ENCODE peak calls at places on chromosomes 13 and 19, in four cellular contexts. T is K562, P is WTC11, R is SK-N-SH. L is an unnamed sample.

GRCh38 chr13:111668451-111668850 is 348.0 kb downstream of the TEX29 start:
- DNase-seq in T (no peak), P (no peak), R (no peak), L (no peak)

GRCh38 chr13:21730186-21730880 is 59.5 kb downstream of the FGF9 start:
- DNase-seq in P (no peak), T (no peak), R (no peak), L (no peak)

GRCh38 chr19:35136977-35137702 is 1.5 kb upstream of the FXYD1 start:
- DNase-seq in T (no peak), R (no peak), P (no peak), L (no peak)

GRCh38 chr19:47231215-47232054 is 436 bp upstream of the BBC3 start:
- DNase-seq in P (peak; percentile 86), T (peak; percentile 90), R (peak; percentile 94), L (no peak)

GRCh38 chr13:19860884-19861655 is 2.4 kb downstream of the ZMYM5 start:
- DNase-seq in R (no peak), P (no peak), T (no peak), L (no peak)

GRCh38 chr19:51366999-51367564 is 894 bp upstream of the ETFB start:
- DNase-seq in R (peak; percentile 44), T (no peak), P (peak; percentile 25), L (no peak)

GRCh38 chr19:7629347-7630054 is at the start of the genes PET100 and XAB2:
- DNase-seq in T (peak; percentile 96), R (peak; percentile 97), P (peak; percentile 92), L (peak; percentile 95)

GRCh38 chr13:112893570-112894422 is 75.2 kb upstream of the MCF2L start:
- DNase-seq in R (peak; percentile 94), T (peak; percentile 91), P (peak; percentile 67), L (peak; percentile 80)

GRCh38 chr19:41895745-41896580 is 13.0 kb downstream of the ARHGEF1 start:
- DNase-seq in P (no peak), R (no peak), T (no peak), L (no peak)

GRCh38 chr19:2627319-2627829 is 75.1 kb downstream of the GNG7 start:
- DNase-seq in T (no peak), R (no peak), P (no peak), L (no peak)

GRCh38 chr19:44605547-44605946 is 7.8 kb upstream of the IGSF23 start:
- DNase-seq in P (no peak), R (no peak), T (no peak), L (no peak)

GRCh38 chr13:99332456-99332855 is 25.3 kb upstream of the GPR183 start:
- DNase-seq in T (no peak), R (no peak), P (no peak), L (no peak)

GRCh38 chr19:35354898-35355297 is 3.4 kb upstream of the FFAR3 start:
- DNase-seq in T (no peak), P (no peak), R (no peak), L (no peak)

GRCh38 chr13:45474584-45475454 is 10.1 kb downstream of the COG3 start:
- DNase-seq in R (no peak), P (no peak), T (no peak), L (no peak)

GRCh38 chr19:3916033-3916432 is 16.8 kb upstream of the NMRK2 start:
- DNase-seq in R (no peak), T (no peak), P (no peak), L (no peak)

GRCh38 chr19:54606891-54607781 is 13.7 kb downstream of the LILRA1 start:
- DNase-seq in R (no peak), T (no peak), P (no peak), L (no peak)

GRCh38 chr13:104297075-104297474 is 1230.9 kb upstream of the SLC10A2 start:
- DNase-seq in T (no peak), R (no peak), P (no peak), L (no peak)

GRCh38 chr13:50519866-50520265 is 323.6 kb downstream of the DLEU7 start:
- DNase-seq in R (no peak), P (no peak), T (no peak), L (no peak)

GRCh38 chr19:45779231-45780145 is 2.8 kb downstream of the DMPK start:
- DNase-seq in P (peak; percentile 98), R (peak; percentile 89), T (peak; percentile 94), L (peak; percentile 77)

GRCh38 chr19:54918499-54918898 is 12.6 kb downstream of the NCR1 start:
- DNase-seq in T (no peak), P (no peak), R (no peak), L (no peak)

GRCh38 chr13:102940143-102940542 is 94.3 kb downstream of the ERCC5 start:
- DNase-seq in T (no peak), R (no peak), P (peak; percentile 51), L (peak; percentile 19)

GRCh38 chr19:57888494-57889231 is at the start of gene ZNF814:
- DNase-seq in T (no peak), R (peak; percentile 74), P (peak; percentile 94), L (peak; percentile 93)

GRCh38 chr13:26022538-26023292 is 29.1 kb downstream of the SHISA2 start:
- DNase-seq in T (no peak), R (peak; percentile 85), P (no peak), L (no peak)

GRCh38 chr13:110125157-110125556 is 181.8 kb downstream of the COL4A1 start:
- DNase-seq in T (no peak), R (no peak), P (no peak), L (no peak)

GRCh38 chr13:110127986-110128511 is 178.9 kb downstream of the COL4A1 start:
- DNase-seq in P (no peak), R (no peak), T (no peak), L (no peak)

GRCh38 chr13:110128546-110128945 is 178.4 kb downstream of the COL4A1 start:
- DNase-seq in T (no peak), P (no peak), R (no peak), L (no peak)

GRCh38 chr13:110125613-110126272 is 181.2 kb downstream of the COL4A1 start:
- DNase-seq in P (no peak), T (no peak), R (no peak), L (no peak)

DNA sequence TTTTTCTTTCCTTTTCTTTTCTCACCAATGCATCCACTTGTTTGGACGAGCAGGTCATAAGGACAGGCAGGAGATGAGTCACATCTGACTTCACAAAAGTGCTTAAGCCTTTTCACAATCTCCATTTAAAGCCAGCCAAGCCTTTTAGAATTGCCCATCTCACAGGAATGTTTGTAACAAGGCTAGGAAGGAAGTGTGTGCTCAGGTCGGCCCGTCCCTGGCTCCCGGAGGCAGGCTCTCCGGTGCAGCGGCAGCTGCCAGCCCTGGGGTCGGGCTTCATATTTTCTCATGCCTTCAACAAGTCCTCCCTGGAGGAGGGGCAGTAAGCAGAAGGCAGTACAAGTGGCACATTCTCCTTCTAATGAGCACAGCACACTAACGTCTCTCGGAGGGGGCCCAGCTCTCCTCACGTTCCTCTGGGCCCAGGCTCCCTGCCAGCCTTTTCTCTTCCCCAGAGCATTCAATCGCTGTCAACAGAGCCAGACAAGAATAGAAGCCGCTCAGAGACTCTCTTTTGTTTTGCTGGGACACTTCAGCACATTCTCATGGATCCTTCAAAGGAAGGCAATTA is 180.5 kb downstream of the COL4A1 start:
- DNase-seq in R (no peak), T (no peak), P (no peak), L (no peak)
- TF ChIP-seq TEAD4 in R (peak; percentile 41), T (no peak), P (no peak), L (no peak)

GRCh38 chr13:34161829-34162544 is 344.0 kb downstream of the RFC3 start:
- DNase-seq in T (no peak), R (no peak), P (no peak), L (no peak)
- TF ChIP-seq TEAD4 in T (no peak), R (no peak), P (no peak), L (no peak)

DNA sequence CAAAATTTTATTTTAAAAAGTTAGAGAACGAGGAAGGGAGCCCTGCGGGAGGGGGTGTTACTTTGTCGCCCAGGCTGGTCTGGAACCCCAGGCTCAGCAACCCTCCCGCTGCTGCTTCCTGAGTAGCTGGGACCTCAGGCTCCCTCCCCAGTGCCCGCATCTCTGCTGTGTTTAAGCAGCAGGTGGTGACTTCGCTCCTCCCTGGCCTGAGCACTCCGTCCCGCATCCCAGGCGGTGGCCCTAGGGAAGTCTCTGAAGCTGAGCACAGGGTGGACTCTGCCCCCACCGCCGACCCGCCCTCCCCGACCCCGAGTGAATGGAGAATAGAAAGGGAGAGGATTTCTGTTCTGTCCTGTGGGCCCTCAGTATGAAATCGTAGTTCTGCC is 30.5 kb downstream of the ZNF701 start:
- DNase-seq in T (no peak), P (peak; percentile 56), R (no peak), L (no peak)
- TF ChIP-seq TEAD4 in T (no peak), P (no peak), R (no peak), L (no peak)

GRCh38 chr19:40304306-40304705 is 19.2 kb upstream of the AKT2 start:
- DNase-seq in P (no peak), R (no peak), T (no peak), L (no peak)
- TF ChIP-seq TEAD4 in P (no peak), R (no peak), T (no peak), L (no peak)